ENCODE peak calls at places on chromosomes 16 and 17, in nine cellular contexts. S is neural progenitor cell, A is fibroblast of lung, B is mesendoderm, Y is neuronal stem cell, I is A549, L is HCT116, Q is OCI-LY7, X is PC-3. W is an unnamed sample. For H3K4me1, the result is how much of the 10 kb centered on the place peaks cover.

GRCh38 chr17:327971-328370 is 24.6 kb downstream of the RPH3AL start:
- DNase-seq in X (no peak), Y (no peak), L (no peak), A (no peak), I (no peak), S (no peak), B (no peak), Q (no peak), W (peak)

GRCh38 chr17:74512624-74513084 is 18.6 kb downstream of the CD300LB start:
- DNase-seq in Q (no peak), I (peak), Y (no peak), A (peak), S (no peak), L (no peak), B (no peak), X (peak), W (no peak)

GRCh38 chr17:80453126-80453979 is 23.1 kb downstream of the NPTX1 start:
- DNase-seq in I (no peak), Y (no peak), S (no peak), X (peak), A (no peak), B (no peak), Q (no peak), L (no peak), W (no peak)

GRCh38 chr16:75566889-75567255 is 693 bp downstream of the GABARAPL2 start:
- DNase-seq in I (no peak), L (no peak), Y (no peak), A (peak), S (peak), X (no peak), Q (no peak), B (no peak), W (peak)

GRCh38 chr17:72514888-72515287 is 394.1 kb downstream of the SOX9 start:
- DNase-seq in L (no peak), I (no peak), S (no peak), B (no peak), Q (no peak), X (peak), Y (no peak), A (peak), W (no peak)

GRCh38 chr16:49399594-49400364 is 26.2 kb downstream of the C16orf78 start:
- DNase-seq in I (no peak), A (no peak), Y (no peak), L (no peak), Q (peak), S (no peak), B (no peak), X (no peak), W (no peak)

GRCh38 chr16:57575468-57576277 is 33.2 kb downstream of the ADGRG5 start:
- DNase-seq in Y (no peak), B (no peak), I (no peak), A (no peak), Q (no peak), L (no peak), S (no peak), X (no peak), W (no peak)

GRCh38 chr16:71666928-71667707 is 41.1 kb downstream of the MARVELD3 start:
- DNase-seq in Y (no peak), A (no peak), B (no peak), Q (no peak), X (peak), S (no peak), I (peak), L (no peak), W (no peak)

GRCh38 chr17:20066253-20066652 is 57.1 kb downstream of the SPECC1 start:
- DNase-seq in B (no peak), S (no peak), A (peak), I (peak), X (peak), L (no peak), Y (no peak), Q (no peak), W (peak)

DNA sequence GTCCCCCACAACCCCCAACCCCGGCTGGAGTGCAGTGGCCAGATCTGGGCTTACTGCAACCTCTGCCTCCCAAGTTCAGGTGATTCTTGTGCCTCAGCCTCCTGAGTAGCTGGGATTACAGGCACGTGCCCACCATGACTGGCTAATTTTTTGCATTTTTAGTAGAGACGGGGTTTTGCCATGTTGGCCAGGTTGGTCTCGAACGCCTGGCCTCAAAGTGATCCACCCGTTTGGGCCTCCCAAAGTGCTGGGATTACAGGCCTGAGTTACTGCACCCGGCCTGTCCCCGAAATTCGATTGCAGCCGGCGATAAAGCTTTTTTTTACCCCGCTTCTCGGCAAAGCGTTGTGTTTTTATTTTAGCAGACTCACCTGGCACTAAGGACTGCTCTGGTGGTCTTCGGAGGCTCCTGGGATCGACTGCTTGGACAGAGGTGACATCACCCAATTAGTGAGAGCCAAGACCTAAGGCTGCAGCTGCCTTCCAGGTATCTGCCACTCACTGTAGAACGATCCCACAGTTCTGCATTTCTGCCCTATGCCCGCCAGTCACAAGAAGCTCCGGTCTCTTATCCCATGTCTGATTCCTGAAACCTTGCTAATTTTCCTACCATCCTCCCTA is 82.2 kb upstream of the ARL4D start:
- DNase-seq in A (no peak), B (peak), L (no peak), I (no peak), X (no peak), Q (peak), S (peak), Y (no peak), W (peak)
- H3K4me1 ChIP-seq in A (under half), B (under half), L (under half), I (under half), X (under half), Q (under half), S (under half), Y (under half), W (under half)

DNA sequence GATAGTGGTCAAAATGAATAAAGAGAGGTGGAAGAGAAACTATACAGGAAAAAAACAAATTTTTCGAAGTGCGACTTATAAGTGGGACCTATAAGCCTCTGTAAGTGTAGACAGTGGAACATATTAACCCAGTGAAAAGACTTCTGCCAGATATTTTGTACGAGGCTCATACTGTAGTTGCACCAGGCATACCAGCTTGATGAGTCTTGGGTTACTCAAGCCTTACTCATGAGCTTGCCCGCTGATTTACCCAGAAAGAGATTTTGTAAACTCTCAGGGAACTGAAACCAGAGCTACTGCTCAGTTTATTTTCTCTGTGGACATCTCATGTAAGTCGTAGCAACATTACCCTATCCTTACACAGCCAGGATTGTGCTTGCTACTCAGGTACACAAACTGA is 708.0 kb upstream of the SOX9 start:
- DNase-seq in Y (no peak), B (no peak), I (peak), S (no peak), X (peak), L (peak), A (peak), Q (peak), W (peak)
- H3K27ac ChIP-seq in Y (no peak), B (no peak), I (peak), S (no peak), X (peak), L (peak), A (peak), Q (peak), W (peak)

DNA sequence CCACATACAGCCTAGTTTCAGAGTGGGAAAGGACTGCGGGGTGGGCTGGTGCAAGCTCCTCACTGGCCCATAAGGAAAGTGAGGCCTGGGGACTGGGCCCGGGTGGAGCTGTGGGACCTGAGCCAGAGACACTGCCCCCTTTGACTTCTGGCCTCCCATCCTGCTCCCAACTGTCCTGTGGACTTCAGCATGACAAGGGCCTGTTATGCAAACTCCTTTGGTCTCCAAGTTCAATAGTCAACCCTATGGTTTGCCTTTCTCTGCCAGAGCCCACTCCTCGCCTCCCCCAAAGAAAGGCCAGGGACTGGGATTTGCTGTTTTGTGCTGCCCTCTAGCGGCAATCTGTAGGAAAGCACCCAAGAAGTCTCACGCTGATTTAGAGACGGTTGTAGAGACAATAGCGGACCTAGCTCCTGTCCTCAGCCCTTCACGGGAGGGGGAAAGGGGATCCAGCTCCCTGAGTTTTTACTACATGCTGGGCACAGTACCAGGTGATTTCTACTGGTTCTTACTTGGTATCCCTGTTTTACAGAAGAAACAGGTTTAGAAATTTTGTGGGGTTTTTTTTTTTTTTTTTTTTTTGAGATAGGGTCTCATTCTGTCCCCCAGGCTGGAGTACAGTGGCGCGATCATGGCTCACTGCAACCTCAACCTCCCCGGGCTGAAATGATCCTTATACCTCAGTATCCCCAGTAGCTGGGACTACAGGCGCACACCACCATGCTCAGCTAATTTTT is 1.2 kb upstream of the TLCD3B start:
- DNase-seq in S (peak), A (peak), Q (peak), Y (peak), X (peak), L (peak), I (peak), B (peak), W (peak)
- H3K4me2 ChIP-seq in S (peak), A (no peak), Q (no peak), Y (no peak), X (no peak), L (peak), I (no peak), B (no peak), W (no peak)

GRCh38 chr17:77455111-77455877 is 314.5 kb downstream of the SEC14L1 start:
- DNase-seq in I (no peak), A (peak), L (no peak), Y (no peak), S (no peak), Q (peak), B (no peak), X (no peak), W (peak)
- H3K4me1 ChIP-seq in I (under half), A (under half), L (under half), Y (under half), S (under half), Q (half or more), B (under half), X (under half), W (half or more)